ENCODE peak calls at places on chromosomes 12 and 14, in eight cellular contexts. Z is body of pancreas; O is NCI-H460; X is left ventricle myocardium inferior; L is CD8-positive, alpha-beta T cell; M is HCEC 1CT; K is choroid plexus epithelial cell; P is A549. Y is an unnamed sample.

GRCh38 chr14:65084554-65085190 is 17.6 kb downstream of the MAX start:
- DNase-seq in K (no peak), P (no peak), O (no peak), Z (no peak), M (no peak), X (no peak), L (no peak), Y (no peak)

GRCh38 chr14:88421286-88421685 is 35.8 kb downstream of the SPATA7 start:
- DNase-seq in P (no peak), L (no peak), O (no peak), X (no peak), M (no peak), Z (no peak), K (peak), Y (no peak)

GRCh38 chr12:79454338-79454777 is 236.4 kb downstream of the PAWR start:
- DNase-seq in K (peak), O (no peak), M (peak), Z (no peak), L (no peak), X (no peak), P (no peak), Y (no peak)

GRCh38 chr12:132597333-132598283 is 12.8 kb downstream of the LRCOL1 start:
- DNase-seq in K (peak), Z (no peak), L (no peak), M (peak), O (no peak), P (peak), X (no peak), Y (no peak)

GRCh38 chr14:72925815-72926291 is 411 bp upstream of the DCAF4 start:
- DNase-seq in Z (no peak), X (no peak), L (no peak), P (no peak), M (no peak), K (no peak), O (no peak), Y (no peak)

GRCh38 chr12:124919646-124920352 is 5.3 kb upstream of the UBC start:
- DNase-seq in O (peak), M (peak), K (peak), L (no peak), Z (no peak), X (no peak), P (peak), Y (no peak)

GRCh38 chr12:3201741-3202500 is 124.7 kb downstream of the TSPAN9 start:
- DNase-seq in K (no peak), L (no peak), X (peak), M (no peak), P (no peak), O (no peak), Z (no peak), Y (no peak)

GRCh38 chr14:99224948-99225347 is 47.0 kb downstream of the BCL11B start:
- DNase-seq in O (no peak), K (no peak), P (no peak), Z (no peak), L (no peak), X (no peak), M (no peak), Y (no peak)

GRCh38 chr12:131347732-131348131 is 363.2 kb upstream of the SFSWAP start:
- DNase-seq in K (no peak), O (no peak), M (no peak), X (no peak), Z (no peak), L (no peak), P (no peak), Y (no peak)

GRCh38 chr14:61343991-61344405 is 22.6 kb downstream of the PRKCH start:
- DNase-seq in P (no peak), O (no peak), L (no peak), Z (no peak), M (no peak), X (no peak), K (no peak), Y (no peak)

GRCh38 chr14:104224516-104225281 is 86.3 kb downstream of the KIF26A start:
- DNase-seq in K (peak), O (no peak), X (no peak), P (peak), L (no peak), Z (peak), M (no peak), Y (no peak)

GRCh38 chr12:39824505-39825198 is 205.0 kb upstream of the ABCD2 start:
- DNase-seq in K (peak), P (no peak), Z (no peak), O (no peak), X (no peak), M (no peak), L (no peak), Y (no peak)

GRCh38 chr14:105168979-105169507 is 467 bp upstream of the JAG2 start:
- DNase-seq in L (no peak), Z (no peak), M (no peak), K (no peak), P (peak), O (no peak), X (no peak), Y (no peak)

GRCh38 chr14:76926521-76927251 is 100.5 kb downstream of the LRRC74A start:
- DNase-seq in Z (no peak), X (peak), O (no peak), L (peak), K (peak), P (no peak), M (peak), Y (peak)

GRCh38 chr12:29741342-29742241 is 42.1 kb downstream of the TMTC1 start:
- DNase-seq in X (no peak), Z (no peak), L (no peak), P (no peak), O (peak), K (peak), M (peak), Y (no peak)

GRCh38 chr14:20697273-20698017 is 8.9 kb downstream of the ANG start:
- DNase-seq in P (peak), Z (peak), X (peak), K (peak), O (peak), M (peak), L (peak), Y (peak)

GRCh38 chr12:40010899-40011774 is 94.7 kb downstream of the SLC2A13 start:
- DNase-seq in P (peak), Z (peak), L (no peak), K (peak), M (peak), X (no peak), O (peak), Y (peak)

GRCh38 chr12:92961949-92962348 is 32.9 kb upstream of the EEA1 start:
- DNase-seq in L (no peak), M (peak), K (peak), Z (no peak), O (no peak), P (no peak), X (no peak), Y (no peak)

GRCh38 chr12:124512667-124513296 is 54.6 kb downstream of the NCOR2 start:
- DNase-seq in X (peak), L (no peak), O (peak), K (peak), M (peak), Z (peak), P (peak), Y (peak)

GRCh38 chr14:102688290-102688689 is 89.0 kb upstream of the TRAF3 start:
- DNase-seq in X (no peak), P (no peak), O (no peak), M (no peak), L (no peak), K (no peak), Z (no peak), Y (no peak)

GRCh38 chr14:21408152-21408551 is 24.3 kb upstream of the SUPT16H start:
- DNase-seq in O (no peak), X (no peak), K (peak), Z (no peak), P (peak), M (peak), L (no peak), Y (peak)

GRCh38 chr14:22084393-22085281 is 411.0 kb upstream of the OR4E1 start:
- DNase-seq in L (no peak), Z (no peak), P (peak), K (peak), X (no peak), M (peak), O (peak), Y (peak)

GRCh38 chr12:31589896-31590729 is 823 bp downstream of the DENND5B start:
- DNase-seq in L (no peak), M (peak), P (peak), K (peak), X (peak), O (peak), Z (peak), Y (peak)

GRCh38 chr12:100031821-100032220 is 47.1 kb upstream of the ANKS1B start:
- DNase-seq in L (no peak), P (no peak), M (no peak), Z (no peak), K (no peak), X (no peak), O (no peak), Y (no peak)

GRCh38 chr12:81088221-81088620 is 10.3 kb downstream of the ACSS3 start:
- DNase-seq in M (no peak), X (no peak), O (no peak), Z (no peak), P (no peak), K (no peak), L (no peak), Y (no peak)

GRCh38 chr14:67446371-67447032 is 34.5 kb upstream of the PLEK2 start:
- DNase-seq in L (no peak), P (no peak), Z (no peak), X (peak), M (no peak), O (no peak), K (no peak), Y (no peak)

GRCh38 chr12:14621821-14622220 is 54.1 kb upstream of the PLBD1 start:
- DNase-seq in O (no peak), Z (no peak), M (no peak), K (no peak), P (no peak), L (no peak), X (no peak), Y (no peak)

GRCh38 chr12:132449565-132450390 is 40.2 kb upstream of the FBRSL1 start:
- DNase-seq in O (no peak), X (no peak), Z (no peak), P (no peak), K (no peak), L (no peak), M (no peak), Y (no peak)

GRCh38 chr12:46134205-46134811 is 134.5 kb downstream of the SLC38A1 start:
- DNase-seq in X (no peak), K (no peak), L (no peak), M (no peak), O (no peak), P (no peak), Z (no peak), Y (no peak)

GRCh38 chr14:100025111-100025510 is 40.1 kb upstream of the EVL start:
- DNase-seq in P (peak), L (no peak), O (peak), K (peak), X (no peak), Z (no peak), M (peak), Y (peak)